ENCODE peak calls at places on chromosomes 7 and 10, in ten cellular contexts. P, C, G, X, D, Q, V, J, A and R are unnamed samples.

GRCh38 chr10:78664929-78665525 is 403.7 kb upstream of the ZMIZ1 start:
- DNase-seq in P (no peak), C (no peak), G (peak; percentile 28), X (no peak), D (no peak), Q (no peak), V (peak; percentile 22), J (no peak), A (peak; percentile 61), R (no peak)

GRCh38 chr7:26157520-26158105 is 5.6 kb downstream of the NFE2L3 start:
- DNase-seq in P (no peak), C (no peak), G (no peak), X (no peak), D (no peak), Q (no peak), V (no peak), J (no peak), A (no peak), R (no peak)

GRCh38 chr7:133534816-133535215 is 281.9 kb downstream of the EXOC4 start:
- DNase-seq in P (no peak), C (no peak), G (no peak), X (no peak), D (no peak), Q (no peak), V (no peak), J (no peak), A (no peak), R (no peak)

GRCh38 chr7:951881-952547 is 2.5 kb downstream of the ADAP1 start:
- DNase-seq in P (no peak), C (no peak), G (no peak), X (no peak), D (no peak), Q (no peak), V (no peak), J (no peak), A (no peak), R (no peak)

GRCh38 chr10:110076559-110077318 is 69.0 kb downstream of the ADD3 start:
- DNase-seq in P (no peak), C (peak; percentile 62), G (peak; percentile 91), X (no peak), D (peak; percentile 79), Q (peak; percentile 41), V (peak; percentile 89), J (no peak), A (peak; percentile 58), R (peak; percentile 79)

GRCh38 chr10:88236121-88236743 is 346.9 kb downstream of the RNLS start:
- DNase-seq in P (no peak), C (no peak), G (peak; percentile 29), X (no peak), D (no peak), Q (no peak), V (no peak), J (no peak), A (no peak), R (no peak)

GRCh38 chr7:13159467-13160184 is 472.2 kb downstream of the ARL4A start:
- DNase-seq in P (no peak), C (no peak), G (no peak), X (no peak), D (no peak), Q (no peak), V (no peak), J (no peak), A (no peak), R (no peak)

GRCh38 chr10:91603931-91604331 is 28.9 kb downstream of the PPP1R3C start:
- DNase-seq in P (no peak), C (no peak), G (no peak), X (no peak), D (peak; percentile 44), Q (no peak), V (no peak), J (no peak), A (no peak), R (no peak)

GRCh38 chr10:21398549-21399345 is 126.7 kb downstream of the SKIDA1 start:
- DNase-seq in P (no peak), C (no peak), G (no peak), X (no peak), D (peak; percentile 37), Q (no peak), V (peak; percentile 68), J (no peak), A (no peak), R (no peak)

GRCh38 chr7:69439040-69439439 is 159.2 kb upstream of the AUTS2 start:
- DNase-seq in P (no peak), C (no peak), G (no peak), X (no peak), D (no peak), Q (no peak), V (no peak), J (no peak), A (no peak), R (no peak)

GRCh38 chr10:100508691-100509150 is 10.9 kb downstream of the SEC31B start:
- DNase-seq in P (no peak), C (no peak), G (peak; percentile 64), X (peak; percentile 5), D (no peak), Q (no peak), V (peak; percentile 50), J (peak; percentile 28), A (peak; percentile 18), R (peak; percentile 42)

GRCh38 chr7:5532520-5533335 is 109.1 kb upstream of the TNRC18 start:
- DNase-seq in P (no peak), C (no peak), G (peak; percentile 93), X (no peak), D (no peak), Q (peak; percentile 24), V (no peak), J (no peak), A (peak; percentile 65), R (peak; percentile 45)

GRCh38 chr7:90958669-90959068 is 305.6 kb upstream of the FZD1 start:
- DNase-seq in P (no peak), C (no peak), G (no peak), X (no peak), D (no peak), Q (no peak), V (peak; percentile 13), J (no peak), A (no peak), R (no peak)

GRCh38 chr10:24554036-24554435 is 169.7 kb downstream of the ARHGAP21 start:
- DNase-seq in P (no peak), C (no peak), G (no peak), X (no peak), D (no peak), Q (no peak), V (no peak), J (no peak), A (no peak), R (no peak)

GRCh38 chr10:30436200-30436599 is 2.2 kb downstream of the MAP3K8 start:
- DNase-seq in P (no peak), C (no peak), G (no peak), X (no peak), D (no peak), Q (peak; percentile 19), V (peak; percentile 41), J (no peak), A (no peak), R (no peak)

GRCh38 chr10:45376364-45376801 is 2.4 kb downstream of the ALOX5 start:
- DNase-seq in P (no peak), C (no peak), G (peak; percentile 37), X (no peak), D (no peak), Q (no peak), V (no peak), J (no peak), A (no peak), R (peak; percentile 63)

GRCh38 chr7:146791344-146792300 is 675.0 kb downstream of the CNTNAP2 start:
- DNase-seq in P (no peak), C (no peak), G (no peak), X (no peak), D (no peak), Q (no peak), V (no peak), J (no peak), A (no peak), R (no peak)

GRCh38 chr10:133124357-133125211 is 35.4 kb upstream of the KNDC1 start:
- DNase-seq in P (no peak), C (no peak), G (no peak), X (no peak), D (no peak), Q (no peak), V (peak; percentile 7), J (no peak), A (no peak), R (no peak)

GRCh38 chr10:21495686-21496284 is 29.7 kb downstream of the SKIDA1 start:
- DNase-seq in P (peak; percentile 45), C (peak; percentile 38), G (peak; percentile 69), X (peak; percentile 25), D (no peak), Q (peak; percentile 90), V (peak; percentile 81), J (peak; percentile 81), A (peak; percentile 90), R (peak; percentile 76)

GRCh38 chr10:131901181-131901829 is 497 bp downstream of the PPP2R2D start:
- DNase-seq in P (no peak), C (no peak), G (peak; percentile 73), X (no peak), D (no peak), Q (peak; percentile 4), V (no peak), J (no peak), A (peak; percentile 62), R (no peak)

GRCh38 chr7:132793474-132793873 is 217.2 kb upstream of the PLXNA4 start:
- DNase-seq in P (no peak), C (no peak), G (no peak), X (no peak), D (no peak), Q (no peak), V (no peak), J (no peak), A (no peak), R (no peak)

GRCh38 chr7:127892488-127893314 is 138.5 kb downstream of the LRRC4 start:
- DNase-seq in P (no peak), C (no peak), G (no peak), X (no peak), D (no peak), Q (no peak), V (no peak), J (no peak), A (no peak), R (no peak)

GRCh38 chr7:2374830-2375728 is 20.5 kb downstream of the EIF3B start:
- DNase-seq in P (no peak), C (no peak), G (no peak), X (no peak), D (no peak), Q (no peak), V (no peak), J (no peak), A (no peak), R (no peak)

GRCh38 chr7:2164156-2164555 is 68.6 kb downstream of the MAD1L1 start:
- DNase-seq in P (peak; percentile 62), C (no peak), G (no peak), X (no peak), D (no peak), Q (no peak), V (no peak), J (no peak), A (no peak), R (no peak)